ENCODE peak calls at places on chromosomes 16 and 17, in six cellular contexts. S is left lung; R is Panc1; D is CD8-positive, alpha-beta T cell; L is psoas muscle; V is stomach. H is an unnamed sample.

GRCh38 chr17:266219-266618 is 84.8 kb upstream of the DOC2B start:
- DNase-seq in S (no peak), R (no peak), D (peak; percentile 31), L (peak; percentile 27), V (peak; percentile 5), H (no peak)

GRCh38 chr17:56185905-56186783 is 32.9 kb downstream of the ANKFN1 start:
- DNase-seq in S (no peak), R (no peak), D (no peak), L (no peak), V (no peak), H (no peak)

GRCh38 chr17:302300-302698 is 50.3 kb downstream of the RPH3AL start:
- DNase-seq in S (no peak), R (no peak), D (no peak), L (peak; percentile 47), V (peak; percentile 65), H (no peak)

GRCh38 chr16:75566889-75567255 is 693 bp downstream of the GABARAPL2 start:
- DNase-seq in S (no peak), R (no peak), D (no peak), L (peak; percentile 55), V (no peak), H (no peak)

GRCh38 chr17:67500261-67500660 is 123.2 kb downstream of the PITPNC1 start:
- DNase-seq in S (no peak), R (no peak), D (no peak), L (no peak), V (no peak), H (no peak)

GRCh38 chr17:13704333-13704732 is 102.6 kb upstream of the HS3ST3A1 start:
- DNase-seq in S (no peak), R (no peak), D (no peak), L (no peak), V (no peak), H (no peak)

GRCh38 chr17:3693829-3694231 is 2.1 kb downstream of the P2RX5 start:
- DNase-seq in S (no peak), R (no peak), D (no peak), L (no peak), V (no peak), H (no peak)

GRCh38 chr17:67433248-67433924 is 56.3 kb downstream of the PITPNC1 start:
- DNase-seq in S (no peak), R (no peak), D (peak; percentile 46), L (no peak), V (no peak), H (no peak)

GRCh38 chr16:86217001-86217890 is 293.1 kb upstream of the FOXF1 start:
- DNase-seq in S (no peak), R (no peak), D (no peak), L (no peak), V (no peak), H (no peak)

GRCh38 chr17:65599650-65600049 is 38.2 kb upstream of the AXIN2 start:
- DNase-seq in S (no peak), R (no peak), D (no peak), L (no peak), V (no peak), H (no peak)

GRCh38 chr17:7552621-7553051 is 3.8 kb downstream of the TNFSF12 start:
- DNase-seq in S (peak; percentile 47), R (no peak), D (no peak), L (no peak), V (no peak), H (no peak)

DNA sequence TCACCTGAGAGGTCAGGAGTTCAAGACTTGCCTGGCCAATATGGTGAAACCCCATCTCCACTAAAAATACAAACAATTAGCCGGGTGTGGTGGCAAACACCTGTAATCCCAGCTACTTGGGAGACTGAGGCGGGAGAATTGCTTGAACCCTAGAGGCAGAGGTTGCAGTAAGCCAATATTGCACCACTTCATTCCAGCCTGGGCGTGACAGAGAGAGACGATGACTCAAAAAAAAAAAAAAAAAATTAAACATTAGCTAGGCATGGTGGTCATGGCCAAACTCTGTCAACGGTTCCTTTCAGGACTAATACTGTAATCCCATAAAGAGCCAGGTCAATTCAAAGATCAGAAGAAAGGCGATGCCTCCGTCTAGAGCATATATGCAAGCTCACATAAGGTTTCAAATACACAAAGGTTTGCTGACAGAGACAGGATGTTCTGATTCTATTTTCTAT is 2.4 kb downstream of the RNF157 start:
- DNase-seq in S (no peak), R (no peak), D (peak; percentile 27), L (no peak), V (no peak), H (no peak)
- H3K4me3 ChIP-seq in S (no peak overlapping the region), R (no peak overlapping the region), D (no peak overlapping the region), L (no peak overlapping the region), V (no peak overlapping the region), H (no peak overlapping the region)

DNA sequence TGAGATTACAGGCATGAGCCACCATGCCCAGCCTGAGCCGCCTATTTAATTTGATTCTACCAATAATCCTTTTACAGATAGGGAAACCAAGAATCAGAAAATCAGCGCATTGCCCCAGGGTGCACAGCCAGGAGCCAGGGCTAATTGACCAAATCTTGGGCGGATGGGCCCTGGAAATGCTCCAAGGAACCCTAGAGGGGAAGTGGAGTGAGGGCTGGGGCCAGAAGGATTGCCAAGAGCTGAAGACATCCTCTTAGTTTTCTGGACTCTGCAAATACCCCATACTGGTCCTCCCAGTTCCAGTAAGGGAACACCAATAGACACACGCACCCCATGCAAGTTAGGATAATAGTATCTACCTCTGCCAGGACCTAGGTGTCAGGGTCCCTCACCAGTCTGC is 3.8 kb downstream of the FHOD1 start:
- DNase-seq in S (no peak), R (no peak), D (no peak), L (peak; percentile 62), V (no peak), H (no peak)
- H3K4me1 ChIP-seq in S (peaks cover 70% of the 10 kb centered on the region), R (peaks cover 12% of the 10 kb centered on the region), D (peaks cover 35% of the 10 kb centered on the region), L (peaks cover 72% of the 10 kb centered on the region), V (peaks cover 55% of the 10 kb centered on the region), H (peaks cover 30% of the 10 kb centered on the region)

GRCh38 chr17:75756451-75757085 is 8.4 kb downstream of the GALK1 start:
- DNase-seq in S (no peak), R (no peak), D (no peak), L (peak; percentile 50), V (no peak), H (no peak)

GRCh38 chr17:75759457-75759856 is 5.5 kb downstream of the GALK1 start:
- DNase-seq in S (no peak), R (no peak), D (no peak), L (peak; percentile 25), V (peak; percentile 57), H (no peak)

GRCh38 chr17:75757086-75757681 is 7.8 kb downstream of the GALK1 start:
- DNase-seq in S (no peak), R (no peak), D (no peak), L (peak; percentile 56), V (no peak), H (no peak)

GRCh38 chr17:75755990-75756389 is 9.0 kb downstream of the GALK1 start:
- DNase-seq in S (no peak), R (no peak), D (no peak), L (peak; percentile 47), V (no peak), H (no peak)

DNA sequence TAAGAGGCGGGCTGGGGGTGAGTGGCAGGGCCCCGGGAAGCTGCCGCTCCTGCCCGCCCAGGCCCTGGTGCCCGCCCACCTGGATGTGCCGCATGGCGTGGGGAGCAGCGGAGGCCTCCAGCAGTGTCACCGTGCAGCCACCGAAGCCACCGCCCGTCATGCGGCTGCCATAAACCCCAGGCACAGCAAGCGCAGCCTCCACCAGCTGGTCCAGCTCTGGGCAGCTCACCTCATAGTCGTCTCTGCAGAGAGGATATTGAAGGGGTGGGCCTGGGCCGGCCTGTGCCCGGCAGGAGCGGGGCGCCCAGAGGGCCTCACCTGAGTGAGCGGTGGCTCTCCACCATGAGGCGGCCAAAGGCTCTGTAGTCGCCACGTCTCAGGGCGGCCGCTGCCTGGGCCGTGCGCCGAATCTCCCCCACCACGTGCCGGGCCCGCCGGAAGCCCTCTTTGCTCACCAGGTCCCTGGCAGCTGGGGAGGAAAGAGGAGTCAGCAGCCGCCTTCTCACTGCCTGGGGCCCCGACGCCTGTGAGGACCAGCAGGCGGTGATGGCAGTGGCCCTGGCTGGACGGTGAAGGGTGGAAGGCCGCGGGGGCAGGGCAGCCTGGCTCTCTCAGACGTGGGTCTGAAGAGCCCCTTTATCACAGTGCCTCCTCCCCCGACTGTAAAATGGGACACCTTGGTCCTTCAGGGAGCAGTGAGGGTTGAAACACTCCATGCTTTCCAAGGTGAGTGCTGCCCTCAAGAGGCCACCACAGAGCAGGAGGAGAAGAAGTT is 6.7 kb downstream of the GALK1 start:
- DNase-seq in S (no peak), R (no peak), D (no peak), L (peak; percentile 45), V (no peak), H (no peak)
- TF ChIP-seq CTCF in S (no peak), R (peak; percentile 80), D (no peak), L (no peak), V (no peak), H (no peak)

DNA sequence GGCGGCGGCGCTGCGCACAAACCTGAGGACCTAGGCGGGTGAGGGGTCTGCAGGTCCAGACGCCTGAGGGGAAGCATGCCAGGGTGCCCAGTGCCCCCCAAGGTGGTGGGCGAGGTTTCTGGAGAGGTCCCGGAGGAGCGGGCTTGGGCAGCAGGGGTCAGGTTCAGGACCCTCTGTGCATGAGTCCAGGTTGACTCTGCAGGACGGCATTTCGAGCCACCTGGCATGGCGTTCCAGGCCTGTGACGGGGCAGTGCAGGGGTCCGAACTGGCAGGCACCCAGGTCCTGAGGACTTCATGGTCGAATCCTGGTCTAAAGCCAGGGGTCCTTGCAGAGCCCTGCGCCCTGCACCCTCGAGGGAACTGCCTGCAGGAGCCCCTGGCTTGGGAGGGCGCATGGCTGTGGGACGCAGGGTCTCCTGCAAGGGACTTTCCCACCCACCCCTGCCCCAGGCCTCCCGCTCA is 3.5 kb downstream of the SLC16A3 start:
- DNase-seq in S (no peak), R (no peak), D (no peak), L (no peak), V (no peak), H (no peak)
- H3K4me3 ChIP-seq in S (peak overlapping the region; percentile 83), R (peak overlapping the region; percentile 72), D (no peak overlapping the region), L (peak overlapping the region; percentile 75), V (no peak overlapping the region), H (peak overlapping the region; percentile 84)

GRCh38 chr17:58338454-58338841 is 9.9 kb upstream of the TSPOAP1 start:
- DNase-seq in S (no peak), R (no peak), D (no peak), L (no peak), V (no peak), H (no peak)
- H3K4me1 ChIP-seq in S (peaks cover 15% of the 10 kb centered on the region), R (no peaks in the 10 kb centered on the region), D (peaks cover 78% of the 10 kb centered on the region), L (no peaks in the 10 kb centered on the region), V (peaks cover 10% of the 10 kb centered on the region), H (peaks cover 27% of the 10 kb centered on the region)

GRCh38 chr16:71216714-71217113 is 13.8 kb downstream of the HYDIN start:
- DNase-seq in S (no peak), R (no peak), D (no peak), L (no peak), V (no peak), H (no peak)

DNA sequence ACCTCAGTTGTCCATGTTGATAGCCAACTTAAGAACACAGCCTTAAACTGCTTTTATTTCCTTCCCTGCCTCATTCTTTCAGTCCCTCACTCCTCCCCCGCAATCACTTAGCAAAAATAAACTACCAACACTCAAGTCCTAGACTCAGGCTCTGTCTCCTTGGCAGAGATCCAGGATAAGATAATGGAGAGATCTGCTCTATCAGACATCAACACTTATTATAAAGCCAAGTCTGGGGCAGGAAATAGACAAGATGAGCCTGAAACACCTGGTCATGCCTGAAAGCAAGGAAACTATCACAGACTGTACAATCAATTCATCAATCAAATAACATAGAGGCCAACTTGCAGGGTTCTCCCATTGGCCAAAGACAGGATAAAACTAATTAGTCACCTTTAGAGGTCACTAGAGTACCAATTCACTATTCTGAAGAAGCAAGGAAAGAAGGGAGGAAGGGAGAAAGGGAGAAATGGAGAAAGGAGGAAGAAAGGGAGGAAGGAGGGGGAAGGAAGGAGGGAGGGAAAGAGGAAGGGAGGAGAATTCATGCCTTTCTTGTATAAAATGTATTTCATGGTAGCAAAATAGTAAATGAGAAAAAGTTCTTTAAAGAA is 15.6 kb downstream of the HYDIN start:
- DNase-seq in S (no peak), R (no peak), D (no peak), L (no peak), V (no peak), H (no peak)
- TF ChIP-seq CTCF in S (no peak), R (peak; percentile 17), D (no peak), L (no peak), V (no peak), H (no peak)